ENCODE peak calls at places on chromosomes 4 and X, in five cellular contexts. K is neuronal stem cell, D is H1, Q is mesenchymal stem cell, N is H9. R is an unnamed sample.
A peak's percentile ranks its signal among the peaks of the same experiment; 100 is the strongest.

GRCh38 chr4:4423706-4424498 is 37.0 kb downstream of the NSG1 start:
- DNase-seq in Q (no peak), K (no peak), D (peak; percentile 43), N (no peak), R (no peak)

GRCh38 chr4:32172761-32173160 is 1452.6 kb downstream of the PCDH7 start:
- DNase-seq in N (no peak), K (no peak), D (no peak), Q (no peak), R (peak; percentile 21)

GRCh38 chr4:149292422-149293055 is 523.1 kb downstream of the IQCM start:
- DNase-seq in N (no peak), K (no peak), Q (no peak), D (no peak), R (no peak)

GRCh38 chrX:37745354-37745753 is 34.5 kb upstream of the CYBB start:
- DNase-seq in N (peak; percentile 57), K (peak; percentile 23), Q (peak; percentile 55), D (peak; percentile 58), R (peak; percentile 61)

GRCh38 chrX:119062750-119063374 is 9.9 kb upstream of the CT47C1 start:
- DNase-seq in N (no peak), D (no peak), Q (no peak), K (peak; percentile 5), R (peak; percentile 19)

GRCh38 chr4:47538516-47538915 is 53.4 kb downstream of the ATP10D start:
- DNase-seq in K (no peak), D (no peak), N (no peak), Q (peak; percentile 21), R (peak; percentile 34)

GRCh38 chr4:39044947-39045734 is 12.9 kb upstream of the TMEM156 start:
- DNase-seq in Q (peak; percentile 56), D (peak; percentile 65), K (peak; percentile 11), N (peak; percentile 44), R (no peak)

GRCh38 chr4:69120869-69121268 is 24.6 kb downstream of the UGT2B7 start:
- DNase-seq in N (no peak), D (no peak), Q (no peak), K (no peak), R (peak; percentile 18)

GRCh38 chr4:87257523-87257922 is 37.1 kb upstream of the KLHL8 start:
- DNase-seq in D (no peak), Q (no peak), K (no peak), N (no peak), R (no peak)

GRCh38 chr4:53764761-53765490 is 173.6 kb upstream of the LNX1 start:
- DNase-seq in K (no peak), N (no peak), Q (peak; percentile 45), D (no peak), R (no peak)

GRCh38 chr4:102449751-102450352 is 51.3 kb upstream of the NFKB1 start:
- DNase-seq in D (no peak), N (peak; percentile 34), Q (peak; percentile 70), K (peak; percentile 24), R (peak; percentile 64)

GRCh38 chr4:61401771-61402170 is 201.6 kb downstream of the ADGRL3 start:
- DNase-seq in K (no peak), D (no peak), N (no peak), Q (no peak), R (no peak)

GRCh38 chr4:115187136-115187535 is 73.7 kb upstream of the NDST4 start:
- DNase-seq in K (no peak), D (no peak), N (no peak), Q (no peak), R (no peak)

GRCh38 chrX:103794117-103794516 is 17.5 kb downstream of the PLP1 start:
- DNase-seq in Q (no peak), N (no peak), K (no peak), D (no peak), R (peak; percentile 45)

GRCh38 chrX:38260231-38260630 is 39.6 kb upstream of the SRPX start:
- DNase-seq in D (peak; percentile 43), K (peak; percentile 0), N (peak; percentile 35), Q (peak; percentile 42), R (peak; percentile 11)

GRCh38 chrX:26160301-26160700 is at the start of gene MAGEB6B:
- DNase-seq in K (no peak), D (no peak), Q (no peak), N (no peak), R (no peak)

GRCh38 chr4:173013232-173013932 is 155.2 kb upstream of the GALNT7 start:
- DNase-seq in N (peak; percentile 57), Q (peak; percentile 64), D (peak; percentile 88), K (peak; percentile 71), R (peak; percentile 48)

GRCh38 chr4:75671802-75672421 is 1.3 kb downstream of the G3BP2 start:
- DNase-seq in N (no peak), D (no peak), K (no peak), Q (peak; percentile 17), R (no peak)

GRCh38 chrX:72305286-72306084 is at the start of gene CITED1:
- DNase-seq in Q (peak; percentile 18), N (peak; percentile 40), K (peak; percentile 18), D (no peak), R (no peak)

DNA sequence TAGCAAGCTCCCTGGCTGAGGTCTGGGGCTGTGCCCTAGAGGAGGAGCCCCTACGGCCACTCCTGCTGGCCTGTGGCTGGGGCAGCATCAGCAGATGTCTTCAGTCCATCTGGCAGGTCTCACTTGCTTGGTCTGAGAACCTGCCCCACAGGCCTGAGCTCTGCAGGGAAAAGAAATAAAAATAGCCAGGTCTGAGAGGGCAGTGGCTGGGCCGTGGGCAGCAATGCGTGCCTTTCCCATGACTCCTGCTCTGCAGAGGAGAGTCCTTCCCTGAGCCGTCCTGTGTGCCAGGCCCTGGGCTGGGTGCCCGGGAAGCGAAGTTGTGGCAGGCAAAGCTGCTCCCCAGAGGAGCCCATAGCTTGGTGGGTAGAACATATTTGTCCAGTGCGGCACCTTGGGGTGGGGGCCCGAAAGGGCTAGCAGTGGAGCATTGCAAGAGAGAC is 11.3 kb upstream of the KIAA0232 start:
- DNase-seq in Q (peak; percentile 56), N (no peak), D (no peak), K (no peak), R (peak; percentile 16)
- H3K14ac ChIP-seq in Q (no peak overlapping the region), N (no peak overlapping the region), D (no peak overlapping the region), K (peak overlapping the region; percentile 65), R (no peak overlapping the region)

DNA sequence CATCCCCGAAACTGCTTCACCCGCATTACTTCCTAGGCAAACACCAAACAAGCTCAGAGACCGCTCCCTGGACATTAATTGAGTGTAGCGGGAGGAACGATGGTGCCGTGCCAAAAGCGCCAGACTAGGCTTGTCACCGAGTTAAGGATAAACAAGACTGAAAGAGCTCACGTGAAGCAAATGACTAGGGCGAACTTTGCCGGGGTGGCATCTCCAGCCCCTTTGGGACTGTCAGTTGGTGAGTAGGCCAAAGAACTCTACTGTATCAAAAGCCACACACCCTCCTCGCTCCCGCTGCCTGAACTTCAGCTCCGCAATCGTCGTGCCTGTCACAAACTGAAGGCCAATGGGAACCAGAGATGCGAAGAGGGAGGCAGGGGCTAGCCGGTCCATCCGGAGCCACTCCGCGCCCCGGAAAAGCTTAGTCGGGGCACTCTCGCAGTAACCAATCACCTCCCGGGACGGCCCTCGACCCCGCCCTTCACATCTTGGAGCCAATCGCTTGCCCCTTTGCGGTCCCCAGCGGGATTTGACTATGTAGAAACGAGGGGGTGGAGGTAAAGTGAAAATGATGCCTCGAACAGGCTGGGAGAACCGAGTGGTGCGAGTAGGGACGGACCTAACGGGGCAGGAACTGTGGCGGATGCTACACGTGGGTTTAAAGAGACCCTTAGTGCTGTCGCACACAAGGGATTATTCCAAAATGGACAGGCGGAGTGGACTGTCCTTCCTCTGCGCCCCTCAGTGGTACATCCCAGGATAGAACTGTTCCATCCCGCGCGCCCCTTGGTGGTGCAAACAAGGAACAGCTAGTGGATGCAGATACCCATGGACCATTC is 37.0 kb upstream of the FAM156A start:
- DNase-seq in N (peak; percentile 96), K (peak; percentile 87), Q (peak; percentile 96), D (peak; percentile 82), R (peak; percentile 94)
- H3K14ac ChIP-seq in N (peak overlapping the region; percentile 72), K (no peak overlapping the region), Q (no peak overlapping the region), D (no peak overlapping the region), R (peak overlapping the region; percentile 98)

GRCh38 chr4:98908182-98908581 is 20.8 kb downstream of the EIF4E start:
- DNase-seq in Q (no peak), K (no peak), D (no peak), N (no peak), R (peak; percentile 4)

GRCh38 chr4:98905297-98905696 is 23.6 kb downstream of the EIF4E start:
- DNase-seq in K (no peak), N (no peak), Q (no peak), D (no peak), R (no peak)

GRCh38 chr4:98905834-98906233 is 23.1 kb downstream of the EIF4E start:
- DNase-seq in Q (no peak), K (no peak), D (no peak), N (no peak), R (peak; percentile 65)

GRCh38 chr4:98903561-98903960 is 25.4 kb downstream of the EIF4E start:
- DNase-seq in K (no peak), D (no peak), N (no peak), Q (no peak), R (no peak)

GRCh38 chr4:98903963-98904362 is 25.0 kb downstream of the EIF4E start:
- DNase-seq in N (no peak), Q (no peak), D (no peak), K (no peak), R (no peak)
- H3K14ac ChIP-seq in N (no peak overlapping the region), Q (no peak overlapping the region), D (no peak overlapping the region), K (no peak overlapping the region), R (peak overlapping the region; percentile 52)

GRCh38 chrX:49269010-49269767 is 404 bp upstream of the PPP1R3F start:
- DNase-seq in K (peak; percentile 91), Q (peak; percentile 98), D (peak; percentile 83), N (peak; percentile 98), R (peak; percentile 97)
- H3K14ac ChIP-seq in K (no peak overlapping the region), Q (peak overlapping the region; percentile 81), D (no peak overlapping the region), N (peak overlapping the region; percentile 95), R (peak overlapping the region; percentile 98)

DNA sequence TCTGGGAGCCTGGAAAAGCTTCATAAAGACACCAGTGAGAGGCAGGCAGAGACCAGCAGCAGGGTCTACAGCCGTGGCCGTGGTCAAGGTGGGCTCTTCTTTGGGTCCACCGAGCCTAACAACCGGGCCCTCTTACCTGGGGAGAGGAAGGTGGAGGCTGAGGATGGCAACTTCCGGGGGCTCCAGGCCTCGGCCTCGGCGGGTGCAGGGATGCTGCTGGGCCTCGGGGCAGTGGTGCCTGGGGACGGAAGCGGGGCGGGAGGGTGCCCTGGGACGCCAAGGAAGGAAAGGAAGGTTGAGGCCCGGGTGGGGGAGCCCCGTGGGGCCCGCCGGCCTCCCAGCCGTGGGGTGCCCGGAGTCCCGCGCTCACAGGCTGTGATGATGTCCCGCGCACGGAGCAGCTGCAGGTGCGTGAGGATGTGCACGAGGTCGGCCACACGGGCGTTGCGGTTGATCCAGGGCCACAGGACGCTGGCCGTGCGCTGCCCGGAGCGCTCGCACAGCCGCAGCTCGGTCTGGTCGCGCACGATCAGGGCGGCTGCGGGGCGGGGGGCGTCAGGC is 561 bp downstream of the IRAK1 start:
- DNase-seq in Q (peak; percentile 18), N (no peak), K (no peak), D (no peak), R (no peak)
- H3K14ac ChIP-seq in Q (peak overlapping the region; percentile 99), N (peak overlapping the region; percentile 74), K (peak overlapping the region; percentile 97), D (no peak overlapping the region), R (peak overlapping the region; percentile 83)

GRCh38 chr4:180330521-180330920 is 1912.7 kb upstream of the TENM3 start:
- DNase-seq in Q (no peak), N (no peak), D (no peak), K (no peak), R (peak; percentile 11)
- H3K14ac ChIP-seq in Q (no peak overlapping the region), N (no peak overlapping the region), D (no peak overlapping the region), K (no peak overlapping the region), R (no peak overlapping the region)

GRCh38 chr4:109111031-109111430 is 191.4 kb downstream of the COL25A1 start:
- DNase-seq in K (no peak), N (no peak), Q (peak; percentile 14), D (no peak), R (no peak)
- H3K14ac ChIP-seq in K (no peak overlapping the region), N (no peak overlapping the region), Q (no peak overlapping the region), D (no peak overlapping the region), R (no peak overlapping the region)

R was measured in IMR-90.